ENCODE peak calls at places on chromosomes 11 and 22, in seven cellular contexts. One of them, this sample, is unnamed.

GRCh38 chr11:75280770-75281468 is 40.3 kb downstream of the TPBGL start:
- DNase-seq in NCI-H1417: no peak
- DNase-seq in foreskin fibroblast: no peak
- DNase-seq in activated T-helper 9 cell treated with anti-CD3 and anti-CD28 coated beads, Interleukin-2, amount 50 U/mL, for 16 hours: no peak
- DNase-seq in neural progenitor cell: no peak
- DNase-seq in activated effector memory CD4-positive, alpha-beta T cell treated with anti-CD3 and anti-CD28 coated beads, Interleukin-2, amount 50 U/mL, for 16 hours: no peak
- DNase-seq in omental fat pad: no peak
- DNase-seq in this sample: peak

GRCh38 chr22:24437820-24438328 is 10.5 kb downstream of the ADORA2A start:
- DNase-seq in NCI-H1417: no peak
- DNase-seq in foreskin fibroblast: no peak
- DNase-seq in activated T-helper 9 cell treated with anti-CD3 and anti-CD28 coated beads, Interleukin-2, amount 50 U/mL, for 16 hours: no peak
- DNase-seq in activated effector memory CD4-positive, alpha-beta T cell treated with anti-CD3 and anti-CD28 coated beads, Interleukin-2, amount 50 U/mL, for 16 hours: peak
- DNase-seq in omental fat pad: no peak
- DNase-seq in neural progenitor cell: no peak
- DNase-seq in this sample: no peak

GRCh38 chr11:12618743-12619540 is 55.3 kb upstream of the TEAD1 start:
- DNase-seq in NCI-H1417: no peak
- DNase-seq in activated T-helper 9 cell treated with anti-CD3 and anti-CD28 coated beads, Interleukin-2, amount 50 U/mL, for 16 hours: no peak
- DNase-seq in neural progenitor cell: no peak
- DNase-seq in omental fat pad: no peak
- DNase-seq in foreskin fibroblast: no peak
- DNase-seq in activated effector memory CD4-positive, alpha-beta T cell treated with anti-CD3 and anti-CD28 coated beads, Interleukin-2, amount 50 U/mL, for 16 hours: no peak
- DNase-seq in this sample: no peak

GRCh38 chr22:20591295-20591645 is 83.9 kb downstream of the MED15 start:
- DNase-seq in activated T-helper 9 cell treated with anti-CD3 and anti-CD28 coated beads, Interleukin-2, amount 50 U/mL, for 16 hours: no peak
- DNase-seq in omental fat pad: no peak
- DNase-seq in foreskin fibroblast: no peak
- DNase-seq in activated effector memory CD4-positive, alpha-beta T cell treated with anti-CD3 and anti-CD28 coated beads, Interleukin-2, amount 50 U/mL, for 16 hours: no peak
- DNase-seq in neural progenitor cell: no peak
- DNase-seq in NCI-H1417: no peak
- DNase-seq in this sample: no peak

GRCh38 chr11:76281558-76281906 is 75.2 kb upstream of the WNT11 start:
- DNase-seq in activated T-helper 9 cell treated with anti-CD3 and anti-CD28 coated beads, Interleukin-2, amount 50 U/mL, for 16 hours: no peak
- DNase-seq in omental fat pad: no peak
- DNase-seq in neural progenitor cell: no peak
- DNase-seq in activated effector memory CD4-positive, alpha-beta T cell treated with anti-CD3 and anti-CD28 coated beads, Interleukin-2, amount 50 U/mL, for 16 hours: no peak
- DNase-seq in foreskin fibroblast: no peak
- DNase-seq in NCI-H1417: no peak
- DNase-seq in this sample: no peak

GRCh38 chr11:94678236-94678635 is 89.9 kb upstream of the AMOTL1 start:
- DNase-seq in NCI-H1417: no peak
- DNase-seq in activated effector memory CD4-positive, alpha-beta T cell treated with anti-CD3 and anti-CD28 coated beads, Interleukin-2, amount 50 U/mL, for 16 hours: no peak
- DNase-seq in activated T-helper 9 cell treated with anti-CD3 and anti-CD28 coated beads, Interleukin-2, amount 50 U/mL, for 16 hours: no peak
- DNase-seq in omental fat pad: no peak
- DNase-seq in foreskin fibroblast: no peak
- DNase-seq in neural progenitor cell: no peak
- DNase-seq in this sample: no peak

GRCh38 chr11:116869610-116870009 is 32.2 kb upstream of the APOA1 start:
- DNase-seq in neural progenitor cell: peak
- DNase-seq in NCI-H1417: no peak
- DNase-seq in omental fat pad: no peak
- DNase-seq in activated effector memory CD4-positive, alpha-beta T cell treated with anti-CD3 and anti-CD28 coated beads, Interleukin-2, amount 50 U/mL, for 16 hours: no peak
- DNase-seq in foreskin fibroblast: no peak
- DNase-seq in activated T-helper 9 cell treated with anti-CD3 and anti-CD28 coated beads, Interleukin-2, amount 50 U/mL, for 16 hours: no peak
- DNase-seq in this sample: no peak

GRCh38 chr22:27207907-27208306 is 550.5 kb downstream of the MIAT start:
- DNase-seq in omental fat pad: no peak
- DNase-seq in NCI-H1417: no peak
- DNase-seq in activated effector memory CD4-positive, alpha-beta T cell treated with anti-CD3 and anti-CD28 coated beads, Interleukin-2, amount 50 U/mL, for 16 hours: no peak
- DNase-seq in activated T-helper 9 cell treated with anti-CD3 and anti-CD28 coated beads, Interleukin-2, amount 50 U/mL, for 16 hours: no peak
- DNase-seq in foreskin fibroblast: no peak
- DNase-seq in neural progenitor cell: no peak
- DNase-seq in this sample: no peak

GRCh38 chr11:69894126-69895047 is 75.2 kb upstream of the FGF3 start:
- DNase-seq in activated effector memory CD4-positive, alpha-beta T cell treated with anti-CD3 and anti-CD28 coated beads, Interleukin-2, amount 50 U/mL, for 16 hours: no peak
- DNase-seq in activated T-helper 9 cell treated with anti-CD3 and anti-CD28 coated beads, Interleukin-2, amount 50 U/mL, for 16 hours: no peak
- DNase-seq in neural progenitor cell: no peak
- DNase-seq in omental fat pad: no peak
- DNase-seq in NCI-H1417: no peak
- DNase-seq in foreskin fibroblast: no peak
- DNase-seq in this sample: no peak

GRCh38 chr11:64888761-64889511 is 10.5 kb upstream of the EHD1 start:
- DNase-seq in activated effector memory CD4-positive, alpha-beta T cell treated with anti-CD3 and anti-CD28 coated beads, Interleukin-2, amount 50 U/mL, for 16 hours: no peak
- DNase-seq in omental fat pad: no peak
- DNase-seq in activated T-helper 9 cell treated with anti-CD3 and anti-CD28 coated beads, Interleukin-2, amount 50 U/mL, for 16 hours: no peak
- DNase-seq in neural progenitor cell: no peak
- DNase-seq in NCI-H1417: no peak
- DNase-seq in foreskin fibroblast: no peak
- DNase-seq in this sample: no peak

This sample was measured in sigmoid colon.